ENCODE peak calls at places on chromosomes 11 and 22, in six cellular contexts. One of them, this sample, is unnamed.
A peak's percentile ranks its signal among the peaks of the same experiment; 100 is the strongest.

GRCh38 chr11:56172256-56172835 is 4.1 kb upstream of the OR5J2 start:
- DNase-seq in stomach: no peak
- DNase-seq in transverse colon: peak; percentile 8
- DNase-seq in colonic mucosa: peak; percentile 23
- DNase-seq in neuronal stem cell: no peak
- DNase-seq in psoas muscle: no peak
- DNase-seq in this sample: no peak

GRCh38 chr11:65780770-65781151 is at the start of gene AP5B1:
- DNase-seq in stomach: peak; percentile 78
- DNase-seq in transverse colon: peak; percentile 83
- DNase-seq in colonic mucosa: peak; percentile 73
- DNase-seq in neuronal stem cell: peak; percentile 57
- DNase-seq in psoas muscle: peak; percentile 74
- DNase-seq in this sample: peak; percentile 86

GRCh38 chr11:112884012-112884767 is 77.0 kb upstream of the NCAM1 start:
- DNase-seq in stomach: no peak
- DNase-seq in transverse colon: no peak
- DNase-seq in colonic mucosa: no peak
- DNase-seq in neuronal stem cell: no peak
- DNase-seq in psoas muscle: no peak
- DNase-seq in this sample: no peak

GRCh38 chr11:65113839-65114238 is 2.2 kb downstream of the TM7SF2 start:
- DNase-seq in stomach: no peak
- DNase-seq in transverse colon: no peak
- DNase-seq in colonic mucosa: no peak
- DNase-seq in neuronal stem cell: no peak
- DNase-seq in psoas muscle: no peak
- DNase-seq in this sample: peak; percentile 82

GRCh38 chr11:109511598-109511997 is 89.6 kb downstream of the C11orf87 start:
- DNase-seq in stomach: no peak
- DNase-seq in transverse colon: no peak
- DNase-seq in colonic mucosa: no peak
- DNase-seq in neuronal stem cell: no peak
- DNase-seq in psoas muscle: no peak
- DNase-seq in this sample: no peak

GRCh38 chr22:24685804-24686203 is 82.8 kb downstream of the GGT1 start:
- DNase-seq in stomach: no peak
- DNase-seq in transverse colon: no peak
- DNase-seq in colonic mucosa: no peak
- DNase-seq in neuronal stem cell: peak; percentile 14
- DNase-seq in psoas muscle: no peak
- DNase-seq in this sample: no peak

GRCh38 chr22:23278883-23279675 is 98.8 kb downstream of the BCR start:
- DNase-seq in stomach: peak; percentile 92
- DNase-seq in transverse colon: peak; percentile 81
- DNase-seq in colonic mucosa: peak; percentile 84
- DNase-seq in neuronal stem cell: no peak
- DNase-seq in psoas muscle: no peak
- DNase-seq in this sample: peak; percentile 82

GRCh38 chr22:32723632-32724031 is 77.9 kb upstream of the TIMP3 start:
- DNase-seq in stomach: peak; percentile 34
- DNase-seq in transverse colon: peak; percentile 59
- DNase-seq in colonic mucosa: peak; percentile 46
- DNase-seq in neuronal stem cell: no peak
- DNase-seq in psoas muscle: peak; percentile 76
- DNase-seq in this sample: no peak

GRCh38 chr11:19890308-19890707 is 177.7 kb downstream of the NAV2 start:
- DNase-seq in stomach: no peak
- DNase-seq in transverse colon: no peak
- DNase-seq in colonic mucosa: no peak
- DNase-seq in neuronal stem cell: no peak
- DNase-seq in psoas muscle: no peak
- DNase-seq in this sample: no peak

GRCh38 chr22:49724030-49724892 is 103.4 kb downstream of the BRD1 start:
- DNase-seq in stomach: no peak
- DNase-seq in transverse colon: no peak
- DNase-seq in colonic mucosa: no peak
- DNase-seq in neuronal stem cell: no peak
- DNase-seq in psoas muscle: no peak
- DNase-seq in this sample: no peak

GRCh38 chr22:22913989-22914388 is 26.4 kb downstream of the IGLL5 start:
- DNase-seq in stomach: no peak
- DNase-seq in transverse colon: no peak
- DNase-seq in colonic mucosa: no peak
- DNase-seq in neuronal stem cell: no peak
- DNase-seq in psoas muscle: no peak
- DNase-seq in this sample: no peak

GRCh38 chr22:35274154-35274871 is 17.0 kb downstream of the HMGXB4 start:
- DNase-seq in stomach: no peak
- DNase-seq in transverse colon: no peak
- DNase-seq in colonic mucosa: no peak
- DNase-seq in neuronal stem cell: no peak
- DNase-seq in psoas muscle: no peak
- DNase-seq in this sample: no peak

GRCh38 chr11:76590631-76590950 is 80.0 kb downstream of the LRRC32 start:
- DNase-seq in stomach: no peak
- DNase-seq in transverse colon: no peak
- DNase-seq in colonic mucosa: no peak
- DNase-seq in neuronal stem cell: no peak
- DNase-seq in psoas muscle: no peak
- DNase-seq in this sample: no peak

GRCh38 chr11:293293-293851 is 4.4 kb downstream of the PGGHG start:
- DNase-seq in stomach: no peak
- DNase-seq in transverse colon: no peak
- DNase-seq in colonic mucosa: no peak
- DNase-seq in neuronal stem cell: no peak
- DNase-seq in psoas muscle: peak; percentile 7
- DNase-seq in this sample: peak; percentile 7

DNA sequence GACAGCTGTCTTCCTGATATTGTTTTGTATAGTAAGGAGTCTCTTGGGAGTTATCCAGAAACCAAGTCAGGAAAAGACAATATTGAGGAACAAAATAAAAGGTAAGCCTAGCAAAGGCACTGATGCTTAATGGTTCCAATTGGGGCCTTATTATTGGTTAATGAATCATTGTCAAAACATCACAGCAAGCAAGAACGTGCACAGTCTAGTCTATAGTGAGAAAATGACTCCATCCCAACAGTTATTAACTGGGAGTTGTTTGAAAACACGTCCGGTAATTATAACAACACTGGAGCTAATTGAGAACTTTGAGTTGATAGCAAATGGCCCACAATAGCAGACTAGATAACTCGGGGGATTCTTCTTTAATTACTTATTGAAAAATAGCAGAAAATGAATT is 17.7 kb downstream of the BSX start:
- DNase-seq in stomach: no peak
- DNase-seq in transverse colon: no peak
- DNase-seq in colonic mucosa: no peak
- DNase-seq in neuronal stem cell: no peak
- DNase-seq in psoas muscle: no peak
- DNase-seq in this sample: no peak
- H3K27ac ChIP-seq in stomach: no peak overlapping the region
- H3K27ac ChIP-seq in transverse colon: no peak overlapping the region
- H3K27ac ChIP-seq in colonic mucosa: no peak overlapping the region
- H3K27ac ChIP-seq in neuronal stem cell: no peak overlapping the region
- H3K27ac ChIP-seq in psoas muscle: no peak overlapping the region
- H3K27ac ChIP-seq in this sample: no peak overlapping the region

GRCh38 chr22:42320463-42321416 is 50.3 kb upstream of the TCF20 start:
- DNase-seq in stomach: peak; percentile 51
- DNase-seq in transverse colon: peak; percentile 58
- DNase-seq in colonic mucosa: peak; percentile 71
- DNase-seq in neuronal stem cell: no peak
- DNase-seq in psoas muscle: no peak
- DNase-seq in this sample: no peak
- H3K4me1 ChIP-seq in stomach: peaks cover 71% of the 10 kb centered on the region
- H3K4me1 ChIP-seq in transverse colon: peaks cover 80% of the 10 kb centered on the region
- H3K4me1 ChIP-seq in colonic mucosa: peaks cover 33% of the 10 kb centered on the region
- H3K4me1 ChIP-seq in neuronal stem cell: peaks cover 37% of the 10 kb centered on the region
- H3K4me1 ChIP-seq in psoas muscle: no peaks in the 10 kb centered on the region
- H3K4me1 ChIP-seq in this sample: no peaks in the 10 kb centered on the region

GRCh38 chr11:117279711-117280376 is 11.3 kb upstream of the BACE1-AS start:
- DNase-seq in stomach: no peak
- DNase-seq in transverse colon: no peak
- DNase-seq in colonic mucosa: no peak
- DNase-seq in neuronal stem cell: no peak
- DNase-seq in psoas muscle: no peak
- DNase-seq in this sample: no peak

GRCh38 chr11:117281869-117282268 is 9.3 kb upstream of the BACE1-AS start:
- DNase-seq in stomach: no peak
- DNase-seq in transverse colon: no peak
- DNase-seq in colonic mucosa: no peak
- DNase-seq in neuronal stem cell: no peak
- DNase-seq in psoas muscle: no peak
- DNase-seq in this sample: no peak

GRCh38 chr11:117284053-117284452 is 7.1 kb upstream of the BACE1-AS start:
- DNase-seq in stomach: no peak
- DNase-seq in transverse colon: no peak
- DNase-seq in colonic mucosa: no peak
- DNase-seq in neuronal stem cell: no peak
- DNase-seq in psoas muscle: no peak
- DNase-seq in this sample: no peak

GRCh38 chr11:117282956-117283355 is 8.2 kb upstream of the BACE1-AS start:
- DNase-seq in stomach: no peak
- DNase-seq in transverse colon: no peak
- DNase-seq in colonic mucosa: no peak
- DNase-seq in neuronal stem cell: no peak
- DNase-seq in psoas muscle: no peak
- DNase-seq in this sample: peak; percentile 54

DNA sequence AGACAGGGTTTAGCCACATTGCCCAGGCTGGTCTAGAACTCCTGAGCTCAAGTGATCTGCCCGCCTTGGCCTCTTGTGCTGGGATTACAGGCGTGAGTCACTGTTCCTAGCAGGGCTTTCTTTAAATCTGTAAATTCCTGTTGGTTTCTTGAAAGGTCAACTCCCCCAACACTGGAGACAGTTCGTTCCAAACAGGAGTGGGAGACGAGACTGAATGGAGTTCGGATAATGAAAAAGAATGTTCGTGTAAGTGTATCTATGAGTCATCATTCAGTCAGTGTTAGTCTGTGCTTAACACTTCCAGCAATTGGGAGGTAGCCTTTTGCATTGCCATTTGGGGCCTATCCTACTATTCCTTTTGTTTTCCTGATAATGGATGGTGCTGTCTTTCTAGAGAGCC is 10.0 kb upstream of the BACE1-AS start:
- DNase-seq in stomach: no peak
- DNase-seq in transverse colon: no peak
- DNase-seq in colonic mucosa: no peak
- DNase-seq in neuronal stem cell: no peak
- DNase-seq in psoas muscle: no peak
- DNase-seq in this sample: no peak
- H3K4me3 ChIP-seq in stomach: no peak overlapping the region
- H3K4me3 ChIP-seq in transverse colon: no peak overlapping the region
- H3K4me3 ChIP-seq in colonic mucosa: no peak overlapping the region
- H3K4me3 ChIP-seq in neuronal stem cell: no peak overlapping the region
- H3K4me3 ChIP-seq in psoas muscle: no peak overlapping the region
- H3K4me3 ChIP-seq in this sample: no peak overlapping the region

GRCh38 chr11:2258501-2259465 is 11.6 kb downstream of the ASCL2 start:
- DNase-seq in stomach: peak; percentile 20
- DNase-seq in transverse colon: no peak
- DNase-seq in colonic mucosa: peak; percentile 13
- DNase-seq in neuronal stem cell: no peak
- DNase-seq in psoas muscle: no peak
- DNase-seq in this sample: peak; percentile 45
- H3K27ac ChIP-seq in stomach: no peak overlapping the region
- H3K27ac ChIP-seq in transverse colon: no peak overlapping the region
- H3K27ac ChIP-seq in colonic mucosa: no peak overlapping the region
- H3K27ac ChIP-seq in neuronal stem cell: no peak overlapping the region
- H3K27ac ChIP-seq in psoas muscle: no peak overlapping the region
- H3K27ac ChIP-seq in this sample: no peak overlapping the region